ENCODE peak calls at places on chromosomes 2 and 18, in four cellular contexts. L, V, S and M are unnamed samples.

GRCh38 chr2:216539791-216540241 is 41.2 kb downstream of the RPL37A start:
- DNase-seq in L (no peak), V (no peak), S (peak; percentile 53), M (no peak)

GRCh38 chr2:102051659-102052366 is 60.1 kb downstream of the IL1R2 start:
- DNase-seq in L (peak; percentile 63), V (no peak), S (no peak), M (no peak)

GRCh38 chr2:121309801-121310200 is 24.8 kb upstream of the TFCP2L1 start:
- DNase-seq in L (no peak), V (no peak), S (no peak), M (no peak)

GRCh38 chr2:18536100-18536499 is 24.4 kb downstream of the RDH14 start:
- DNase-seq in L (no peak), V (no peak), S (no peak), M (no peak)

GRCh38 chr18:24094561-24094960 is 44.3 kb upstream of the CABYR start:
- DNase-seq in L (no peak), V (no peak), S (no peak), M (no peak)

GRCh38 chr2:208595386-208596275 is 189.0 kb downstream of the PTH2R start:
- DNase-seq in L (no peak), V (peak; percentile 17), S (no peak), M (no peak)

GRCh38 chr2:48725696-48726494 is 29.6 kb downstream of the LHCGR start:
- DNase-seq in L (no peak), V (peak; percentile 24), S (no peak), M (peak; percentile 37)

GRCh38 chr2:220057922-220058321 is 430.5 kb downstream of the SLC4A3 start:
- DNase-seq in L (no peak), V (no peak), S (no peak), M (no peak)

GRCh38 chr2:42859006-42859552 is 66.7 kb upstream of the HAAO start:
- DNase-seq in L (peak; percentile 88), V (peak; percentile 81), S (no peak), M (peak; percentile 81)

GRCh38 chr2:203579131-203579643 is 44.1 kb upstream of the RAPH1 start:
- DNase-seq in L (peak; percentile 54), V (peak; percentile 41), S (peak; percentile 51), M (no peak)

GRCh38 chr18:77366725-77367641 is 117.3 kb downstream of the GALR1 start:
- DNase-seq in L (peak; percentile 2), V (peak; percentile 6), S (no peak), M (peak; percentile 95)

GRCh38 chr18:36593001-36593400 is 235.8 kb downstream of the TPGS2 start:
- DNase-seq in L (peak; percentile 18), V (no peak), S (no peak), M (no peak)

GRCh38 chr2:60977562-60977895 is 40.0 kb upstream of the PEX13 start:
- DNase-seq in L (no peak), V (no peak), S (no peak), M (no peak)
- TF ChIP-seq CTCF in L (no peak), V (no peak), S (no peak), M (no peak)

GRCh38 chr2:172428841-172429173 is 1.4 kb downstream of the ITGA6 start:
- DNase-seq in L (no peak), V (peak; percentile 45), S (no peak), M (no peak)

GRCh38 chr2:172427256-172427989 is at the start of gene ITGA6:
- DNase-seq in L (peak; percentile 52), V (peak; percentile 85), S (peak; percentile 82), M (peak; percentile 75)

GRCh38 chr2:172427990-172428840 is 829 bp downstream of the ITGA6 start:
- DNase-seq in L (no peak), V (peak; percentile 82), S (peak; percentile 65), M (peak; percentile 50)

GRCh38 chr2:172425336-172425735 is 2.0 kb upstream of the ITGA6 start:
- DNase-seq in L (no peak), V (no peak), S (no peak), M (peak; percentile 58)

DNA sequence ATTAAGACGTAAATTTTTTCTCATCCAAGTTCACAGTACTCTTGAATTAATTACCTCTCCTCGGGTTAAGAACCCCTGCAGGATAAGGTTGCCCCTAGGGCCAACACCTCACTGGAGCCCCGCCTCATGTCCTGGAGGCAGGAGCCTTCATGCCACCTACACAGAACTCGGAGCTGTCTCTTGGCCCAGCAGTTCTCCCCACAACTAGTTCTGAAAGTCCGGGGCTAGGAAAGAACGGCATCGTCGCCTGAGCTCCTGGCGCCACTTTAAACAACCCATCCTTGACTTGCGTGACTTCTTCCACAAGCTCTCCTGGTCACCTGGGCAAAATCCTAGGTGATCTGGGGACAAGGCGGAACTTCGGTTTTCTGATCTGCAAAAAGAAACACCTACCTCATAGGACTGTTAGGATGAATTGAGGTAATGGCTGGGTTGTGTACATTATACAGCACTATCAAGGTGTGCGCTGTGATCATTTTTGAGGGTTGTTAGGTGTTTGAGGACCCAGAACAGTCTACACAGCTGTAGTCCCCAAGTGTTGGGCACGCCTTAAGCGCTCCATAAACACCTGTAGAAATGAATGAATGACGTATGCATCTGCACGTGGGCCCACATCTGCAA is 641 bp upstream of the ITGA6 start:
- DNase-seq in L (no peak), V (no peak), S (no peak), M (no peak)
- H3K4me3 ChIP-seq in L (peak overlapping the region; percentile 72), V (peak overlapping the region; percentile 95), S (peak overlapping the region; percentile 86), M (peak overlapping the region; percentile 62)

DNA sequence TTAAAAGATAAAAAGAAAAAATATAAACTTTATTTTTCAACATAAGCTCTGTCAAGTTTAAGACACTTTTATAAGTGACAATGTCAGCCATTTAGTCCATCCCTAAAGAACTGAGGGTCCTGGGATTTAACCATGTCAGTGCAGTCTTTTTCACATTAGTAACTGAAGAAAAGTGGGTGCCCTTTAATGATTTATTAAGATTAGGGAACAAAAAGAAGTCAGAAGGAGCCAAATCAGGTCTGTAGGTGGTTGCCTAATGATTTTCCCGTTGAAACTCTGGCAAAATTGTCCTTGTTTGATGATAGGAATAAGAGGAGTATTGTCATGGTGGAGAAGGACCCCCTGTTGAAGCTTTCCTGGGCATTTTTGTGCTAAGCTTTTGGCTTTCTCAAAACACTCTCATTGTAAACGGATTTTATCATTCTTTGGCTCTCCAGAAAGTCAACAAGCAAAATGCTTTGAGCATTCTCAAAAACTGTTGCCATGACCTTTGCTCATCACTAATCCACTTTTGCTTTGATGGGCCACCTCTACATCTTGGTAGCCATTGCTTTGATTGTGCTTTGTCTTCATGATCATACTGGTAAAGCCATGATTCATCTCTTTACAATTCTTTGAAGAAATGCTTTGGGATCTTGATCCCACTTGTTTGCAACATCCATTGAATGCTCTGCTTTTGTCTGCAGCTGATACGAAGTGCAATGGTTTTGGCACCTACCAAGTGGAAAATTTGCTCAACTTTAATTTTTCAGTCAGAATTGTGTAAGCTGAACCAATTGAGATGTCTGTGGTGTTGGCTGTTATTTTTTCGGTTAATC is 22.0 kb downstream of the TSPYL6 start:
- DNase-seq in L (no peak), V (no peak), S (no peak), M (no peak)
- H3K27ac ChIP-seq in L (no peak overlapping the region), V (no peak overlapping the region), S (no peak overlapping the region), M (no peak overlapping the region)

GRCh38 chr2:222318026-222318711 is 19.4 kb upstream of the PAX3 start:
- DNase-seq in L (peak; percentile 83), V (peak; percentile 90), S (no peak), M (peak; percentile 61)

GRCh38 chr2:222320441-222321395 is 21.9 kb upstream of the PAX3 start:
- DNase-seq in L (peak; percentile 43), V (peak; percentile 40), S (no peak), M (no peak)

GRCh38 chr2:222319576-222320440 is 21.0 kb upstream of the PAX3 start:
- DNase-seq in L (peak; percentile 40), V (peak; percentile 69), S (no peak), M (no peak)

GRCh38 chr2:222322241-222322640 is 23.4 kb upstream of the PAX3 start:
- DNase-seq in L (no peak), V (no peak), S (no peak), M (no peak)

DNA sequence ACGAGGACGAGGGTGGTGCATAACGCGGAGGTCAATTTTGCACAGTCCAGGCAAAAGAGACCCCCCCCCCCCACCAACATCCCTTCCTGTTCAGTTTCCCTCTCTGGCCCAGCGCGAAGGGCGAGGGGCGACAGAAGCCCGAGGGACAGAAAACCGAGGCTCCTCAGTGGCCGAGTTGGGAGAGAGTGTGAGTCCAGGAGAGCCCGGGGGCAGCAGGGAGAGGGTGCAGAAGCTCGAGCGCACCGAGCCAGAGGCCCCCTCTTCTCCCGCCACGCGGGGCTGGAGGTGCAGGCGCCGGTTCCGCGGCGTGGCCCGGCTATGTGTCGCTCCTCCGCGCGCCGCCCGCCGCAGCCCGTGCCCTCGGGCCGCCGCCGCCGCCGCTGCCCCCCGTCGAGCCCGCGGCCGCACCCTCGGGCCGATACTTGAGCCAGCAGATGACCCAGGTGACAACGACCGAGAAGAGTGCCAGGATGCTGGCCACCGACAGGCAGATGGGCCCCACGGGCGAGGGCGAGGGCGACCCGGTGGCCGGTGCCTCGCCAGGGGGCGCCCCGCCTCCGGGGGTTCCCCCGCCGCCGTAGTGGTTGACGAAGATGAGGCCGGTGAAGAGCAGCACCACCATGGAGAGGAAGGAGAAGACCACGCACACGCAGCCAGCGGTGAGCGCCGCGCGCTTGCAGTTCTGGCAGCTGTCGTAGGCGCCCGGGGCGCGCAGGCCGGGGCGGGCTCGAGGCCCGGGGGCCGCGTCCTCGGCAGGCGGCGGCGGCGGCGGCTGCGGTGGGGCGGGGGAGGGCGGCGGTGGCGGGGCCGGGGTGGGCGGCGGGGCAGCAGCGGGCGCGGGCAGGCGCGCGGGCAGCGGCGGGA is 20.1 kb upstream of the PAX3 start:
- DNase-seq in L (peak; percentile 54), V (peak; percentile 54), S (no peak), M (peak; percentile 41)
- TF ChIP-seq CTCF in L (peak; percentile 35), V (peak; percentile 55), S (peak; percentile 20), M (peak; percentile 71)

GRCh38 chr2:64750817-64751285 is 97.1 kb upstream of the SERTAD2 start:
- DNase-seq in L (peak; percentile 100), V (peak; percentile 98), S (peak; percentile 99), M (peak; percentile 100)

GRCh38 chr2:64748561-64748960 is 94.8 kb upstream of the SERTAD2 start:
- DNase-seq in L (no peak), V (no peak), S (no peak), M (no peak)

GRCh38 chr2:64750001-64750816 is 96.5 kb upstream of the SERTAD2 start:
- DNase-seq in L (peak; percentile 52), V (peak; percentile 35), S (peak; percentile 68), M (peak; percentile 77)

GRCh38 chr2:64748147-64748546 is 94.4 kb upstream of the SERTAD2 start:
- DNase-seq in L (no peak), V (no peak), S (no peak), M (no peak)

DNA sequence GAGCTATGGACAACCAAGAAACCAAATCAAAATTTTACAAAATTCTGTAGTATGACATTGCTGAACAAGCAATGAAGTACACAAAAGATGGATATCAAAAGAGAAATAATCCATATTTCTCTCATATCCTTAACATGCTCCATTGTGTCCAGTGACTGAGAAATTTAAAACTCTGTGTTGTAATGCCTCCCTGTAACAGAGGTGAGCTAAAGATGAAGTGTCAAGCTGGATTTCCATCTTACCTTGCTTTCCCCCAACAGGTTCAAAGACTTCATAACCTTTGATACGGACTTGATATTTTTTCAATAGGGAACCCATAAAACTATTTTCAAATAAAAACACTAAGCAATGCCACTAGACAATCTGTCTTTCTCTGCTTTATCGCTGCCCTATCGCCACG is 95.7 kb upstream of the SERTAD2 start:
- DNase-seq in L (no peak), V (no peak), S (no peak), M (no peak)
- H3K4me3 ChIP-seq in L (peak overlapping the region; percentile 59), V (peak overlapping the region; percentile 95), S (peak overlapping the region; percentile 70), M (peak overlapping the region; percentile 99)

GRCh38 chr2:212906620-212907019 is 244.8 kb downstream of the IKZF2 start:
- DNase-seq in L (no peak), V (no peak), S (no peak), M (no peak)
- H3K27ac ChIP-seq in L (no peak overlapping the region), V (no peak overlapping the region), S (no peak overlapping the region), M (no peak overlapping the region)